ENCODE peak calls at places on chromosomes 7 and 10, in five cellular contexts. J is psoas muscle, Y is fibroblast of villous mesenchyme, W is MM.1S, V is K562. O is an unnamed sample.

GRCh38 chr10:28840954-28841353 is 163.6 kb downstream of the BAMBI start:
- DNase-seq in W (no peak), Y (peak), J (no peak), V (no peak), O (no peak)

GRCh38 chr7:25777969-25778767 is 373.8 kb upstream of the NFE2L3 start:
- DNase-seq in V (no peak), Y (no peak), J (peak), W (no peak), O (no peak)

GRCh38 chr10:133133471-133134231 is 26.4 kb upstream of the KNDC1 start:
- DNase-seq in J (peak), V (no peak), W (no peak), Y (no peak), O (no peak)

GRCh38 chr10:103855424-103855823 is at the start of gene SH3PXD2A:
- DNase-seq in W (no peak), J (peak), V (peak), Y (no peak), O (no peak)

GRCh38 chr10:91345716-91346115 is 64.4 kb upstream of the HECTD2 start:
- DNase-seq in W (no peak), J (no peak), Y (no peak), V (no peak), O (no peak)

GRCh38 chr7:93117327-93117726 is 452 bp downstream of the SAMD9 start:
- DNase-seq in Y (no peak), V (no peak), J (no peak), W (no peak), O (no peak)

GRCh38 chr10:68877482-68877881 is 23.6 kb upstream of the DDX50 start:
- DNase-seq in V (no peak), Y (no peak), W (no peak), J (no peak), O (no peak)

GRCh38 chr7:27064681-27065080 is 31.1 kb downstream of the HOXA1 start:
- DNase-seq in Y (peak), W (no peak), J (no peak), V (no peak), O (no peak)

GRCh38 chr10:127372361-127372760 is 176.0 kb upstream of the INSYN2A start:
- DNase-seq in V (no peak), J (no peak), Y (no peak), W (no peak), O (no peak)

GRCh38 chr10:27679996-27680395 is 65.6 kb downstream of the MKX start:
- DNase-seq in W (no peak), Y (no peak), J (no peak), V (no peak), O (no peak)

GRCh38 chr10:129090618-129091366 is 376.2 kb upstream of the MGMT start:
- DNase-seq in Y (peak), W (no peak), J (no peak), V (no peak), O (no peak)

GRCh38 chr10:31708513-31708912 is 220.1 kb downstream of the ARHGAP12 start:
- DNase-seq in V (no peak), W (no peak), J (peak), Y (peak), O (no peak)

GRCh38 chr10:102813734-102814455 is 23.3 kb downstream of the CYP17A1 start:
- DNase-seq in W (no peak), V (peak), J (peak), Y (no peak), O (no peak)

GRCh38 chr10:33215154-33215553 is 119.3 kb downstream of the NRP1 start:
- DNase-seq in W (no peak), Y (peak), J (no peak), V (no peak), O (no peak)

GRCh38 chr10:580796-581195 is 108.7 kb downstream of the DIP2C start:
- DNase-seq in W (no peak), V (no peak), Y (peak), J (no peak), O (no peak)

GRCh38 chr10:119412831-119413737 is 129.4 kb downstream of the RGS10 start:
- DNase-seq in V (no peak), W (no peak), J (no peak), Y (peak), O (no peak)

GRCh38 chr10:122504551-122504950 is 43.2 kb downstream of the HTRA1 start:
- DNase-seq in V (no peak), W (no peak), J (peak), Y (peak), O (no peak)

GRCh38 chr10:13121500-13121854 is 21.5 kb downstream of the OPTN start:
- DNase-seq in J (no peak), V (no peak), Y (no peak), W (no peak), O (no peak)

GRCh38 chr7:101134399-101134980 is 7.6 kb downstream of the SERPINE1 start:
- DNase-seq in Y (peak), W (no peak), J (no peak), V (no peak), O (no peak)

GRCh38 chr7:87146740-87147386 is 5.4 kb upstream of the DMTF1 start:
- DNase-seq in J (peak), W (no peak), V (no peak), Y (no peak), O (no peak)

GRCh38 chr10:30974355-30974754 is 57.3 kb downstream of the ZNF438 start:
- DNase-seq in Y (peak), W (no peak), J (no peak), V (no peak), O (no peak)

GRCh38 chr7:149071641-149072437 is 18.7 kb downstream of the ZNF786 start:
- DNase-seq in W (no peak), Y (peak), V (peak), J (peak), O (no peak)

GRCh38 chr7:86762129-86762528 is 118.4 kb downstream of the GRM3 start:
- DNase-seq in Y (no peak), J (no peak), V (no peak), W (no peak), O (no peak)

GRCh38 chr7:146486519-146486918 is 369.9 kb downstream of the CNTNAP2 start:
- DNase-seq in W (no peak), V (no peak), Y (no peak), J (no peak), O (no peak)

DNA sequence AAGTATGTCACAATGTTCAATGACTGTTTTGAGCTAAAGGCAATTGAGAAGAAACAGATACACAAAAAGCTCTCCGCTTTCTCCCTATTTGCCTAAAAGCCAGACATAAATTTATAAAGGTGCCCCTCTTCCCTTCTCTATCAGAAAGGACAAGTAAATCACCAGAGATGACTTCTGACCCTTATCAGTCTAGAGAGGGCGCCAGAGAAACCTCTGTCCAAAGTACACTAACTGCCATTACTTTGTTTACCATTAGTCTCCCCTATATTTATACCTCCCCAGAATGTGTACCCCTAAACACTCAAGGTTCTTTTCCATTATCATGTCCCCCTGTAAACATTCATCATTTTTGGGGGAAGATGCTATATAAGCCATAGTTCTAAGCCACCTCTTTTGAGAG is 49.3 kb downstream of the TPK1 start:
- DNase-seq in V (no peak), J (no peak), Y (no peak), W (peak), O (no peak)
- TF ChIP-seq CTCF in V (peak), J (no peak), Y (no peak), W (peak), O (peak)

DNA sequence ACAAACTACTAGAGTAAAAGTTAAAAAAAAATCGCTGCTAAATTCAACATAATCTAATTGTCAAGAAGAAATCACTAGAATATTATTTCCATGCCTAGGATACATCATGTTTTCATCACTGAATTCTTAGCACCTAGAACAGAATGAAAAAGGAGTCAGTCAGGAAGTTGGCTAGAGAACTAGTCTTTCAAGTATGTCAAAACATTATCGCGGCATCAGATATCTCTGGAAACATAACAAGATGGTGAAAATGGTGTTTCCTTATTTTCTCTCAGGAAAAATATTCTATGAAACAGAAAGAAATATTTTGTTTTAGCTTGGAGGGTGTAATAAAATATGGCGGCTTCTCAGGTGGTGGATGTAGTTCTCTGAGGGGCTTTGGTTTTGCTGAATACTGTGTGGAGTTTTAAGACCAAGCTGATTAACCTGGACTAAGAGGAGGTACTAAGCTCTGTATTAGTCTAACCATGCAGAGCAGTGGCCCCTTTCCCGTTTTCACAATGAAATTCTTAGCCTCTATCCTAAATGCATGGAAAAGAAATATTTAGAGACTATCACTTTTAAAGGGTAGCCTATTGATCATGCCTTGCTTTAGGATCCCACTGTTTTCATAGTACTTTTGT is 205.6 kb downstream of the MDFIC start:
- DNase-seq in W (no peak), V (no peak), J (no peak), Y (no peak), O (no peak)
- TF ChIP-seq CTCF in W (no peak), V (no peak), J (no peak), Y (no peak), O (no peak)

GRCh38 chr10:131860806-131861440 is 39.9 kb upstream of the PPP2R2D start:
- DNase-seq in Y (no peak), J (no peak), W (no peak), V (no peak), O (no peak)
- TF ChIP-seq CTCF in Y (no peak), J (no peak), W (no peak), V (peak), O (no peak)

GRCh38 chr10:89274928-89275327 is 23.4 kb upstream of the LIPA start:
- DNase-seq in Y (peak), W (no peak), V (no peak), J (no peak), O (no peak)

GRCh38 chr10:89273680-89274079 is 22.1 kb upstream of the LIPA start:
- DNase-seq in Y (no peak), V (no peak), J (no peak), W (no peak), O (no peak)

GRCh38 chr10:89278034-89278535 is 23.8 kb upstream of the IFIT2 start:
- DNase-seq in V (no peak), W (no peak), J (no peak), Y (peak), O (no peak)

GRCh38 chr10:89271532-89271931 is 20.0 kb upstream of the LIPA start:
- DNase-seq in Y (no peak), V (no peak), J (no peak), W (no peak), O (no peak)

GRCh38 chr10:89275383-89275782 is 23.8 kb upstream of the LIPA start:
- DNase-seq in J (no peak), V (no peak), Y (no peak), W (no peak), O (no peak)
- TF ChIP-seq CTCF in J (no peak), V (no peak), Y (no peak), W (no peak), O (no peak)

DNA sequence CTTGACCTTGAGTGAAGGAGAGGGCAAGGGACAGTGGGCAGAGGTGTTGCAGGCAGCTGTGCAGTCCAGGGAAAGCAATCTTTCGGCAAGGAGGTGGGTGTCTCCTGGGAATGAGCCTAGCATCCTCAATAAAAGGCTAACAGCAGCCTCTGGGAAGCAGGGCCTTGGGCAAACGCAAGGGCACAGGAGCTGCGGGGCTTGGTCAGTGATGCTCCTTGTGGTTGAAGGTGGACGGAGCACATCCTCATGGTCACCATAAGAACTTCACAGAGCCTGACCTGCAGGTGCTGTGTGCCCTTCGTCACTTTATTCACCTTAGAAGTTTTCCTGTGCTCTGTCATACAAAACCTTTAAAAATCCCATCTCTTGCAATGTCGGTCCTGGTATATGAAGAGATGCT is 30.6 kb downstream of the SH2D4B start:
- DNase-seq in J (no peak), Y (no peak), V (no peak), W (no peak), O (no peak)
- TF ChIP-seq CTCF in J (no peak), Y (no peak), V (no peak), W (no peak), O (no peak)

DNA sequence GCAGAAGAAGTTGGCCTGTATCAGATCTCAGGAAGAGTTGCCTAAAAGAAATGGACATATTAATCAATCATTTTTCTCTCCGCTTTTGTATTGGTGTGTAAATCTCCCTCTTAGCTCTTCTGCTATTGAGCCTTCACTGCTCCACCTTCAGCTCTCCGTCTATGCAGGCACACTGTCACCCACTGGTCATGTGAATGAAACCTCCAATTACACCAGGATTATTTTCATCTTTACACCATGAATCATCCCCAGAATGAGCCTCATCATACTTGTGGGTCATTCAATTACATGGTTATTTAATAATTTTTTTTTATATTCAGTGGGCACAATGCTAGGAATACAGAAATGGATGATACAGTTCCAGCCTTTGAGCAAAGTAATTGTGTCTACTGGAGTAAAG is 92.6 kb downstream of the LRRC4 start:
- DNase-seq in W (no peak), Y (peak), V (no peak), J (no peak), O (no peak)
- TF ChIP-seq CTCF in W (no peak), Y (peak), V (peak), J (no peak), O (no peak)

DNA sequence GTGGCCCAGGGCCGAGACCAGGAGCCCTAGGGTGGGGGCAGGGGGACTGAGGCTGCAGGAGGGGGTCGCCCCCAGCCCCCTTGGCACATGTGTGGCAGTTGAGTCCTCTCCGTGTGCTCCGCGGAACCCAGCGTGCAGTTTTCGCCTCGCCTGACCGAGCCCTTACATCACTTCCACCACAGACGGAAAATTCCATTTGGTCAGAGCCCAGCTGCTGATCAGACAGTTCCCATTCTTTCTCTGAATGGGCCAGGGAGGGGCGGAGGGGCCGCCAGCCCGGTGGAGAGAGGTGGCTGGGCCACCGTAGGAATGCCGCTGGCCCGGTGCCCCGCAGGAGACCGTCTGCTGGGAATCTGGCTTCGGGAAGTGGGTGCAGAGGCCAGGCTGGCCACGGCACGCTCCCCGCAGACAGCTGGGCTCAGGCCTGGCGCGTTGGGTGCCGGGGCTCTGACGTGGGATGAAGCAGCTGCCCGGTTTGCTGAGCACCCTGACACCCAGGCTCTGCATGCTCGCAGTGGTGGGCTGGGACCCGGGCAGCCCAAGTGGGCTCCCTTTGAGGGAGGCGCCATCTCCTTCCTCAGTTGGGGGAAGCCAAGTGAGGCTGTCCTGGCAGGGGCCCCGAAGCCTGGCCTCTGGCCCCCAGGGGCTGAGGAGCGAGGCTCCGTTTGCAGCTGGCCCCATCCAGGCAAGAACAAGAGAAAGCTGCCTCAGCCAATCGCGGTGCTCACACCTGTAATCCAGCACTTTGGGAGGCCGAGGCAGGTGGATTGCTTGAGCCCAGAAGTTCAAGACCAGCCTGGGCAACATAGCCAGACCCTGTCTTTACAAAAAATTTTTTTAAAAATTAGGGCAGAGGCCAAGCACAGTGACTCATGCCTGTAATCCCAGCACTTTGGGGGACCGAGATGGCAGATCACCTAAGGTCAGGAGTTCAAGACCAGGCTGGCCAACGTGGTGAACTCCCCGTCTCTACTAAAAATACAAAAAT is 9.9 kb downstream of the TTYH3 start:
- DNase-seq in V (no peak), J (peak), Y (peak), W (no peak), O (no peak)
- TF ChIP-seq CTCF in V (no peak), J (no peak), Y (no peak), W (no peak), O (no peak)

DNA sequence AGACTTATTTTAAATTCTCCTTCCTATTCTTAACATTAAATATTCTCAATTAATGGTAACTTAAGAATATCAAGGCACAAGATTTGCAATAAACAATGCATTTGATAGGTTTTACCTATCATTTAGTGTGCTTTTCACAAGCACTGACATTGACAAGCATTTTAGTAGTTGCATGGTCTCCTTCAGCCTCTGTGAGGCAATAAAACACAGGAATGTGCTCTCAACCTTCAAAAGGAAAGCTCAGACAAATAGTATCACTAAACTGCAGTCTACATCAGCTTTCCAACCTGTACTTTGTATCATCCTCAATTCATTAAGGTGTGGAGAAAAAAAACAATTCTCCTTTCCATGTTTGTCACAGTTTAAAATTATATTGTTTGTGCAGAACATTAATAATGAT is 51.1 kb upstream of the TSPAN13 start:
- DNase-seq in V (no peak), W (no peak), Y (peak), J (no peak), O (no peak)
- TF ChIP-seq CTCF in V (peak), W (no peak), Y (no peak), J (no peak), O (no peak)